ENCODE peak calls at places on chromosomes 11 and 22, in nine cellular contexts. P, J, O, C, W, N, V, G and D are unnamed samples.

GRCh38 chr22:22863001-22863400 is 24.6 kb upstream of the IGLL5 start:
- DNase-seq in J (no peak), N (no peak), G (no peak), O (no peak), V (no peak), P (no peak), C (no peak), W (no peak), D (no peak)

GRCh38 chr11:43852057-43852636 is 28.5 kb upstream of the ALKBH3 start:
- DNase-seq in G (peak; percentile 40), C (peak; percentile 76), P (peak; percentile 62), O (peak; percentile 34), W (peak; percentile 39), N (peak; percentile 56), V (no peak), J (peak; percentile 27), D (no peak)

GRCh38 chr11:30826911-30827310 is 240.8 kb upstream of the MPPED2 start:
- DNase-seq in W (no peak), N (no peak), O (no peak), G (no peak), J (no peak), C (no peak), V (no peak), P (no peak), D (no peak)

GRCh38 chr11:128503231-128503991 is 83.9 kb downstream of the ETS1 start:
- DNase-seq in W (peak; percentile 58), V (no peak), J (no peak), N (no peak), P (no peak), G (no peak), O (no peak), C (no peak), D (no peak)

GRCh38 chr22:45531441-45531840 is 28.8 kb downstream of the FBLN1 start:
- DNase-seq in W (no peak), J (no peak), N (no peak), O (no peak), P (no peak), V (no peak), G (no peak), C (no peak), D (no peak)

GRCh38 chr11:33013706-33014105 is 2.0 kb upstream of the DEPDC7 start:
- DNase-seq in V (no peak), O (no peak), G (no peak), N (no peak), J (no peak), P (no peak), W (no peak), C (no peak), D (no peak)

GRCh38 chr22:28907311-28908008 is 24.1 kb downstream of the ZNRF3 start:
- DNase-seq in G (no peak), C (no peak), N (no peak), P (no peak), O (no peak), J (peak; percentile 89), W (no peak), V (peak; percentile 25), D (no peak)

GRCh38 chr11:96097844-96098421 is 174.0 kb upstream of the MTMR2 start:
- DNase-seq in W (no peak), O (no peak), V (no peak), C (peak; percentile 44), J (no peak), N (no peak), P (no peak), G (no peak), D (no peak)

DNA sequence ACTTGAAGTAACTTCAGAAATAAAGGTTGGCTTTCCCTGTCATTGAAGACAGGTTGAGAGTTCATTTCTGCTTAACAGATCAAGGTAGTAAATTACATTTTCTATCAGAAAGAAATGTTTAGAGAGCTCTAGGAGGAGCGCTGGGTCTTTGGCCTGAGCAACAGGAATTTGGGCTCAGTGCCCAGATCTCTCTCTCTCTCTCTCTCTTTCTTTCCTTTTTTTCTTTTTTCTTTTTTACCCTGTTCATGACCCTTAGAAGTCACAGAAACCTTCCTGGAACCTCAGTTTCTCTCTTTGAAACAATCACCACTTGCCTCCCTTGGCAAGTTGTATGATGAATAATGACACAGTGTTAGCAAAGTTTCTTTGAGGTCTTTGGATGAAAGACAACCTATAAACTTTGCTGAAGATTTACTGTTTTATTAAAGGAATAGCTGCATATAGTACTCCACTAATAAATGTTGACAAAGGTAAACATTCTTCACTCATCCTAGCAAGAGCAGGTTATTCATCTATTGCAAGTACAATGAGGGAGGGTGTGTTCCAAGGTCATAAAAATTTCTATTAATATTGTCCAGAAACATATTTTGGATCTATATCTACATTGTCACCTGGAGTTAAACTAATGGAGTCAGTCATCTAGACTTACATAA is 35.5 kb upstream of the RASSF10 start:
- DNase-seq in V (no peak), P (no peak), G (no peak), J (no peak), O (no peak), N (no peak), C (peak; percentile 35), W (no peak), D (no peak)
- H3K36me3 ChIP-seq in V (no peaks in the 10 kb centered on the region), P (no peaks in the 10 kb centered on the region), G (no peaks in the 10 kb centered on the region), J (no peaks in the 10 kb centered on the region), O (no peaks in the 10 kb centered on the region), N (no peaks in the 10 kb centered on the region), C (no peaks in the 10 kb centered on the region), W (no peaks in the 10 kb centered on the region), D (no peaks in the 10 kb centered on the region)

DNA sequence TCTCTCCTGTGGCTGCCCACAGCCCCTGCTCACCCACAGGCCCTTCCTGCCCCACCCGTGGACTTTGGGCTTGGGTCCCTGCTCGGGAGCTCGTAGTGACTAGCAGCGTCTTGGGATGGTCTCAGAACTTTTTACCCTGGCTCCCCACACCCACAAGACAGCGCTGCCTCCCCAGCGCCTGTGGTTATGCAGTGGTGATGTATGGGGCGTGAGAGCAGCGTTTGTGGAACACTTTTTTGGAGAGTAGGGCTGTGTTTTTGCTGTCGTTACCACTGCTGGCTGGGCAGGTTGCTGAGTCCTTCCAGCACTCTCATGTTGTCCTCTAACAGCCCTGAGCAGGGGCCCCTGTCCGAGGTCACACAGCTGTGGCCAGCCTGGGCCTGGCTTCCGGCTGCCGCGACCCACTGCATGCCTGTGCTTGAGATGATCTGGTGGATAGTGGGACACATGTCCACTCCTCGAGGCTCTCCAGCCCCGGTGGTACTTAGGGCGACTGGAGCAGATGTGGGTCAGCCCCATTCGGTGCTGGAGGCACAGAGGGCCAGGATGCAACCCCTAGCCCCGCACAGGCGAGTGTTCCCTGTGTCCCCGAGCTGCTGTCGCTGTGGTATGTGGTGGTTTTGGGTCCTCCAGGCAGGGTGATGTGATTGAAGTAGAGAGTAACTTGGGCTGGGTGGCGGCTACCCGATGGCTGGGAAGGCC is 7.1 kb upstream of the GRAMD4 start:
- DNase-seq in G (peak; percentile 43), C (no peak), O (no peak), J (no peak), W (no peak), V (peak; percentile 58), P (no peak), N (no peak), D (no peak)
- H3K4me1 ChIP-seq in G (peaks cover 18% of the 10 kb centered on the region), C (peaks cover 12% of the 10 kb centered on the region), O (no peaks in the 10 kb centered on the region), J (peaks cover 19% of the 10 kb centered on the region), W (peaks cover 32% of the 10 kb centered on the region), V (no peaks in the 10 kb centered on the region), P (peaks cover 64% of the 10 kb centered on the region), N (no peaks in the 10 kb centered on the region), D (peaks cover 2% of the 10 kb centered on the region)

GRCh38 chr22:19377565-19378361 is 53.8 kb downstream of the HIRA start:
- DNase-seq in G (no peak), W (no peak), V (peak; percentile 62), J (no peak), N (no peak), P (no peak), O (no peak), C (no peak), D (no peak)

GRCh38 chr22:19375435-19375834 is 56.1 kb downstream of the HIRA start:
- DNase-seq in N (no peak), W (no peak), O (no peak), J (no peak), C (no peak), V (peak; percentile 43), G (no peak), P (no peak), D (no peak)

GRCh38 chr22:19374410-19374809 is 57.1 kb downstream of the HIRA start:
- DNase-seq in O (no peak), P (no peak), J (no peak), G (no peak), W (no peak), V (no peak), C (no peak), N (no peak), D (no peak)

GRCh38 chr22:19376971-19377370 is 54.6 kb downstream of the HIRA start:
- DNase-seq in P (no peak), O (no peak), J (no peak), N (no peak), V (peak; percentile 45), C (no peak), W (no peak), G (no peak), D (no peak)

GRCh38 chr22:19376247-19376646 is 55.3 kb downstream of the HIRA start:
- DNase-seq in G (no peak), W (no peak), P (no peak), J (no peak), V (peak; percentile 45), C (no peak), N (no peak), O (no peak), D (no peak)
- H3K36me3 ChIP-seq in G (no peaks in the 10 kb centered on the region), W (peaks cover 67% of the 10 kb centered on the region), P (peaks cover 97% of the 10 kb centered on the region), J (peaks cover 21% of the 10 kb centered on the region), V (peaks cover 13% of the 10 kb centered on the region), C (peaks cover 26% of the 10 kb centered on the region), N (peaks cover 70% of the 10 kb centered on the region), O (peaks cover 21% of the 10 kb centered on the region), D (peaks cover 97% of the 10 kb centered on the region)

GRCh38 chr11:1306186-1307162 is 3.0 kb downstream of the TOLLIP start:
- DNase-seq in J (no peak), P (peak; percentile 20), O (no peak), G (peak; percentile 13), C (no peak), W (no peak), N (no peak), V (peak; percentile 68), D (no peak)

GRCh38 chr11:1309498-1310314 is at the start of gene TOLLIP:
- DNase-seq in G (peak; percentile 90), O (peak; percentile 79), W (peak; percentile 98), P (peak; percentile 97), N (peak; percentile 93), V (peak; percentile 99), C (peak; percentile 92), J (peak; percentile 56), D (peak; percentile 69)

GRCh38 chr11:1307163-1307870 is 2.1 kb downstream of the TOLLIP start:
- DNase-seq in C (no peak), O (no peak), N (no peak), V (no peak), W (no peak), G (peak; percentile 60), J (no peak), P (no peak), D (no peak)

GRCh38 chr11:1308745-1309497 is 511 bp downstream of the TOLLIP start:
- DNase-seq in W (no peak), G (peak; percentile 16), C (peak; percentile 12), O (no peak), J (no peak), N (no peak), P (no peak), V (no peak), D (no peak)

DNA sequence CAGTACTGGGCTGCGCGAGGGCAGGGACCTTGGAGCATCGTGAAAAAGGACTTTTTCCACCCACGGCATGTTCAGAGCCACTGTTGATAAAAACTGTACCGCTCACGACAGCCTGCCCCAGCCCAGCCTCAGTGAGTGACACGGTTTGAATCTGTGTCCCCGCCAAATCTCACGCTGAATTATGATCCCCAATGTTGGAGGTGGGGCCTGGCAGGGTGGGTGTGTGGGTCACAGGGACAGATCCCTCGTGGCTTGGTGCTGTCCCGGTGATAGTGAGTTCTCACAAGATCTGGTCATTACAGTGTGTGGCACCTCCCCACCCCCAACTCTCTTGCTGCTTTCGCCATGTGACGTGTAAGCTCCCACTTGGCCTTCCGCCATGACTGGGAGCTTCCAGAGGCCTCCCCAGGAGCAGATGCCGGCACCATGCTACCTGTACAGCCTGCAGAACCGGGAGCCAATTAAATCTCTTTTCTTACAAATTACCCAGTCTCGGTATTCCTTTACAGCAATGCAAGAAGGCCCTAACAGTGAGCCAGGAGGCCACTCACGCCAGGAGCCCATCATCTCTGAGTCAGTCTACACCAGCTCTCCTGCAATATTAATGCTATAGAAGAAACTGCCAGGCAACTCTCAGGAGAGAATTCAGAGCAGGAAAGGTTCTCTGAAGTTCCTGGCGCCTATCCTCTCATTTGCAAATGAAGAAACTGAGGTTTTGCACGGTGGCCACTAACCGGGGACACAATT is 1.3 kb downstream of the TOLLIP start:
- DNase-seq in V (no peak), C (peak; percentile 14), N (no peak), P (peak; percentile 53), G (peak; percentile 17), O (no peak), W (no peak), J (no peak), D (no peak)
- H3K4me1 ChIP-seq in V (no peaks in the 10 kb centered on the region), C (peaks cover 27% of the 10 kb centered on the region), N (no peaks in the 10 kb centered on the region), P (peaks cover 71% of the 10 kb centered on the region), G (peaks cover 20% of the 10 kb centered on the region), O (peaks cover 7% of the 10 kb centered on the region), W (peaks cover 45% of the 10 kb centered on the region), J (peaks cover 33% of the 10 kb centered on the region), D (peaks cover 73% of the 10 kb centered on the region)